ENCODE peak calls at places on chromosome 22, in six cellular contexts. D, T, M, N, O and I are unnamed samples.
A peak's percentile ranks its signal among the peaks of the same experiment; 100 is the strongest.

GRCh38 chr22:49274754-49275380 is 552.8 kb downstream of the BRD1 start:
- DNase-seq in O (no peak), D (no peak), M (no peak), T (no peak), N (no peak), I (no peak)

GRCh38 chr22:31272522-31273446 is 19.5 kb downstream of the PIK3IP1 start:
- DNase-seq in T (no peak), M (peak; percentile 62), N (no peak), D (peak; percentile 60), O (peak; percentile 32), I (peak; percentile 71)

GRCh38 chr22:29267858-29268510 is at the start of the genes EWSR1 and RHBDD3:
- DNase-seq in T (peak; percentile 95), D (peak; percentile 94), M (peak; percentile 92), O (peak; percentile 96), N (peak; percentile 97), I (peak; percentile 80)

GRCh38 chr22:50694766-50695420 is 22.3 kb downstream of the SHANK3 start:
- DNase-seq in M (no peak), T (no peak), D (no peak), O (no peak), N (peak; percentile 60), I (no peak)

GRCh38 chr22:45958971-45959370 is 18.0 kb downstream of the WNT7B start:
- DNase-seq in O (no peak), N (no peak), T (no peak), D (no peak), M (no peak), I (no peak)

GRCh38 chr22:44181033-44181911 is 547 bp downstream of the PARVG start:
- DNase-seq in M (no peak), O (no peak), T (peak; percentile 19), N (peak; percentile 76), D (peak; percentile 35), I (no peak)

GRCh38 chr22:27436591-27436990 is 365.0 kb downstream of the MN1 start:
- DNase-seq in M (no peak), O (no peak), T (no peak), D (no peak), N (no peak), I (no peak)

GRCh38 chr22:32574397-32574796 is 99.8 kb downstream of the FBXO7 start:
- DNase-seq in D (peak; percentile 18), T (no peak), N (no peak), O (no peak), M (no peak), I (no peak)

GRCh38 chr22:24142831-24143230 is 38.5 kb upstream of the SUSD2 start:
- DNase-seq in D (no peak), T (no peak), N (no peak), M (no peak), O (no peak), I (no peak)

GRCh38 chr22:27952091-27952490 is 33.0 kb upstream of the PITPNB start:
- DNase-seq in M (no peak), T (no peak), N (no peak), O (no peak), D (no peak), I (peak; percentile 61)

GRCh38 chr22:50562523-50563409 is at the start of gene SYCE3:
- DNase-seq in N (peak; percentile 99), T (peak; percentile 95), O (peak; percentile 85), D (peak; percentile 96), M (peak; percentile 94), I (peak; percentile 80)